ENCODE peak calls at places on chromosomes 2 and 18, in seven cellular contexts. H is GM13977, P is HepG2, Y is mucosa of descending colon, K is MM.1S, X is Calu3, O is fibroblast of the aortic adventitia. I is an unnamed sample.

GRCh38 chr2:176162911-176163654 is 6.0 kb downstream of the HOXD3 start:
- DNase-seq in H (no peak), P (no peak), Y (no peak), K (no peak), X (no peak), O (no peak), I (no peak)

GRCh38 chr18:53165770-53166169 is 825.8 kb downstream of the DCC start:
- DNase-seq in H (no peak), P (no peak), Y (no peak), K (peak), X (no peak), O (no peak), I (no peak)

GRCh38 chr2:193703411-193703810 is 1508.7 kb upstream of the TMEFF2 start:
- DNase-seq in H (no peak), P (no peak), Y (no peak), K (no peak), X (no peak), O (no peak), I (no peak)

GRCh38 chr2:48993576-48993975 is 160.7 kb downstream of the FSHR start:
- DNase-seq in H (no peak), P (no peak), Y (no peak), K (no peak), X (no peak), O (no peak), I (no peak)

GRCh38 chr2:166784296-166784946 is 103.9 kb upstream of the XIRP2 start:
- DNase-seq in H (no peak), P (peak), Y (no peak), K (no peak), X (no peak), O (no peak), I (no peak)

GRCh38 chr2:238388794-238389193 is 37.9 kb upstream of the ASB1 start:
- DNase-seq in H (no peak), P (no peak), Y (no peak), K (no peak), X (no peak), O (no peak), I (no peak)

GRCh38 chr2:23420091-23420839 is 35.3 kb downstream of the KLHL29 start:
- DNase-seq in H (no peak), P (no peak), Y (no peak), K (no peak), X (no peak), O (no peak), I (peak)

GRCh38 chr2:20422679-20423271 is 24.1 kb upstream of the RHOB start:
- DNase-seq in H (no peak), P (peak), Y (no peak), K (no peak), X (no peak), O (peak), I (no peak)

GRCh38 chr2:108910541-108911396 is 78.3 kb downstream of the EDAR start:
- DNase-seq in H (no peak), P (no peak), Y (peak), K (no peak), X (no peak), O (no peak), I (peak)

GRCh38 chr2:19759880-19760279 is 141.9 kb downstream of the TTC32 start:
- DNase-seq in H (no peak), P (no peak), Y (no peak), K (no peak), X (no peak), O (no peak), I (no peak)

GRCh38 chr18:63253428-63254372 is 65.9 kb downstream of the BCL2 start:
- DNase-seq in H (no peak), P (no peak), Y (no peak), K (peak), X (no peak), O (peak), I (no peak)

GRCh38 chr2:219643084-219643473 is 15.6 kb downstream of the SLC4A3 start:
- DNase-seq in H (no peak), P (no peak), Y (no peak), K (no peak), X (no peak), O (no peak), I (no peak)

GRCh38 chr2:105509271-105510086 is 110.6 kb upstream of the FHL2 start:
- DNase-seq in H (no peak), P (no peak), Y (no peak), K (no peak), X (no peak), O (no peak), I (no peak)

GRCh38 chr2:119522561-119523110 is 1.6 kb downstream of the SCTR start:
- DNase-seq in H (no peak), P (no peak), Y (no peak), K (no peak), X (no peak), O (no peak), I (no peak)

GRCh38 chr2:221635949-221636348 is 63.8 kb upstream of the EPHA4 start:
- DNase-seq in H (no peak), P (peak), Y (peak), K (no peak), X (peak), O (no peak), I (no peak)

GRCh38 chr2:240523451-240524281 is 34.1 kb downstream of the ANKMY1 start:
- DNase-seq in H (no peak), P (no peak), Y (no peak), K (no peak), X (no peak), O (no peak), I (no peak)

GRCh38 chr18:9478545-9478944 is 3.2 kb downstream of the RALBP1 start:
- DNase-seq in H (no peak), P (no peak), Y (no peak), K (no peak), X (no peak), O (no peak), I (no peak)

GRCh38 chr18:9475643-9476580 is 599 bp downstream of the RALBP1 start:
- DNase-seq in H (peak), P (no peak), Y (peak), K (peak), X (no peak), O (peak), I (no peak)

GRCh38 chr18:9474983-9475642 is at the start of gene RALBP1:
- DNase-seq in H (peak), P (peak), Y (peak), K (peak), X (peak), O (peak), I (peak)

GRCh38 chr18:9477509-9477908 is 2.2 kb downstream of the RALBP1 start:
- DNase-seq in H (no peak), P (no peak), Y (no peak), K (no peak), X (no peak), O (no peak), I (no peak)

GRCh38 chr18:9474103-9474982 is 970 bp upstream of the RALBP1 start:
- DNase-seq in H (no peak), P (peak), Y (peak), K (no peak), X (no peak), O (no peak), I (no peak)
- TF ChIP-seq CTCF in H (no peak), P (no peak), Y (no peak), K (no peak), X (no peak), O (no peak), I (no peak)

GRCh38 chr2:211055438-211055837 is 499.0 kb downstream of the CPS1 start:
- DNase-seq in H (no peak), P (peak), Y (no peak), K (no peak), X (peak), O (peak), I (no peak)
- TF ChIP-seq CTCF in H (no peak), P (peak), Y (no peak), K (peak), X (no peak), O (peak), I (no peak)

GRCh38 chr2:100977511-100977910 is 24.6 kb upstream of the RPL31 start:
- DNase-seq in H (no peak), P (no peak), Y (no peak), K (no peak), X (no peak), O (no peak), I (no peak)
- TF ChIP-seq CTCF in H (no peak), P (no peak), Y (no peak), K (no peak), X (no peak), O (no peak), I (no peak)

DNA sequence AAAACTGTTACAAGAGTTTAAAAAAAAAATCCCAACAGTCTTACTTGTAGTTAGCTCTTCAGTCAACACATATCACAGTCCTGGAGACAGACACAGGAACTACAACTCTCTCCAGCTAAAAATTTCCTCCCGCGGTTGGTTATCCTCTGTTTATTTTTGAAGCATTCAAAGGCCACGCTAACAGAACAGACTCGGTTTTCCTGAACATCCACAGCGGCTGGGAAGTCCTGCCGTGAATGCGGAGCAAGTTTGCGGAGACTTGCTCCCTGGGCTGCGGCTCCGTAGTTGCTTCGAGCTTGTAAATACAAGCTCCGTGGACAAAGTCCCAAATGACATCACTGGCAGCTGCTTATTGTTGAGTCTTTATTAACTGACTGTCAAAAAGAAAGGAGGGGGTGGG is at the start of gene NCKAP5:
- DNase-seq in H (no peak), P (no peak), Y (peak), K (no peak), X (no peak), O (peak), I (no peak)
- TF ChIP-seq CTCF in H (no peak), P (no peak), Y (no peak), K (no peak), X (no peak), O (peak), I (no peak)

DNA sequence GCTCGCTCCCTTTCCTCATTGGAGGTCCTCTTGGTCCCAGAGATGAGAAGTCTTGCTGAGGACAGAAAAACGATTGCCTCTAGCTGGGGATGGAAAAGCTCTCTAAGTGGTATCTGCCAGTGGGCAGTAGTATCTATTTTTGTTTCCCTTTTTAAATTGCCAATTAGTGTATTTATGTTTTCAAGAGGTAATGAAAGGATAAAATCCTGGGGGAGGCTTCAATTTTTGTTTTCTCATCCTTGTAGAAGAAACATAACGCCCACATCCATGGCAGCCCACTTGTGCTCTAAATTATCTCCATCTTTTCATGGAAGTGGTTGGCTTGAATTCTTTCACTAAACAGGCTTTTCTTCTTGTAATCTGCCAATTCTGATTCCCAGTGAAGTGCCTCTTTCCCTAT is 14.3 kb downstream of the ANKRD29 start:
- DNase-seq in H (no peak), P (no peak), Y (no peak), K (no peak), X (no peak), O (no peak), I (no peak)
- TF ChIP-seq CTCF in H (no peak), P (no peak), Y (no peak), K (no peak), X (no peak), O (no peak), I (no peak)

GRCh38 chr2:198322275-198322674 is 517.9 kb downstream of the PLCL1 start:
- DNase-seq in H (no peak), P (no peak), Y (no peak), K (no peak), X (peak), O (no peak), I (no peak)
- TF ChIP-seq CTCF in H (no peak), P (peak), Y (no peak), K (no peak), X (peak), O (peak), I (peak)

GRCh38 chr2:230660294-230661060 is 52.2 kb upstream of the CAB39 start:
- DNase-seq in H (no peak), P (peak), Y (peak), K (peak), X (no peak), O (no peak), I (no peak)
- TF ChIP-seq CTCF in H (peak), P (peak), Y (no peak), K (peak), X (no peak), O (no peak), I (no peak)

DNA sequence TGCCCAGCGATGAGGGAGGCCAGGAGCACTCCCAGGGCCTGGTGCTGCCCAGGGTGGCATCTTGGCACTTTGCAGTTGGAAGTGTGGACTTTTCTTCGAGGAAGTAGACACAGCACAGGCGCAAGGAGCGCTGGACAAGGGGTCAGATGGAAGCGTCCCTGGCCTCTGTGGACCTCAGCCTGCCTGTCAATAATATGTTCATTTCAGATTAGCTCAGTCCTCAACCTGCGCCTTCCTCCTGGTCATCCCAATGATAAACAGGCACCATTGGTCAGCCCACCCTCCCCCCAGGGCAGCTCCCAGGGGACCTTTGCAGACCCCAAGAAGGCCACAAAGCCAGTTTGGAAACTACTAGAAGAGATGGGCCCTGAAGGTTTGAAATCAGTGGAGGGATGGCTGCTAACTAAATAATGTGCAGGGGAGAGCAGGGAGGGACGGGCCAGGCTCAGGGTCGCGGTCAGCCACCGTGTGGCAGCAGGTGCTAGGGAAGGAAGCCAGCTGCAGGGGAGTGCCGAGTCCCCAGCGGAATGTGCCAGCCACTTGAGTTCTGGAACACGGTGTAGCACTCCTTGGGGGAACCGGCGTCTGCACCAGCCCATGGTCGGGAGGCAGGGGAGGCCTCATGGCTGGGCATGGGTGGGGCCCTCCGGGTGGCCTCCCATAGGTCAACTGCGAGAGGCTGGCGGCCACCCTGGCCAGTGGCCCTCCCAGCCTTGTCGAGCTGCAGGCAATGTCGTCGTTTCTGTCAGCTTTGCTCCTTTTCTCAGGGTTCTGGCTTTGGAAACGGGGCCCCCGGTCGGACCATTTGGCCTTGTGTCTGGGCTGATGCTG is 59.9 kb downstream of the ADI1 start:
- DNase-seq in H (no peak), P (no peak), Y (no peak), K (no peak), X (no peak), O (no peak), I (no peak)
- TF ChIP-seq CTCF in H (no peak), P (peak), Y (no peak), K (no peak), X (no peak), O (no peak), I (no peak)